ENCODE peak calls at places on chromosomes 1 and 21, in nine cellular contexts. One of them, this sample, is unnamed. For H3K27me3, the result is how much of the 10 kb centered on the place peaks cover.

GRCh38 chr1:234475166-234475793 is 3.7 kb downstream of the TARBP1 start:
- DNase-seq in GM06990: no peak
- DNase-seq in spleen: no peak
- DNase-seq in H7: peak
- DNase-seq in neural progenitor cell: no peak
- DNase-seq in foreskin keratinocyte: no peak
- DNase-seq in heart right ventricle: no peak
- DNase-seq in endothelial cell of umbilical vein: no peak
- DNase-seq in fibroblast of lung: no peak
- DNase-seq in this sample: no peak

GRCh38 chr1:188988589-188988988 is 1489.1 kb downstream of the BRINP3 start:
- DNase-seq in GM06990: no peak
- DNase-seq in spleen: no peak
- DNase-seq in H7: no peak
- DNase-seq in neural progenitor cell: no peak
- DNase-seq in foreskin keratinocyte: no peak
- DNase-seq in heart right ventricle: no peak
- DNase-seq in endothelial cell of umbilical vein: no peak
- DNase-seq in fibroblast of lung: no peak
- DNase-seq in this sample: no peak

GRCh38 chr1:21391497-21391896 is 48.4 kb upstream of the NBPF3 start:
- DNase-seq in GM06990: no peak
- DNase-seq in spleen: no peak
- DNase-seq in H7: no peak
- DNase-seq in neural progenitor cell: no peak
- DNase-seq in foreskin keratinocyte: no peak
- DNase-seq in heart right ventricle: no peak
- DNase-seq in endothelial cell of umbilical vein: no peak
- DNase-seq in fibroblast of lung: no peak
- DNase-seq in this sample: no peak

GRCh38 chr1:202009326-202010031 is 908 bp upstream of the ELF3 start:
- DNase-seq in GM06990: peak
- DNase-seq in spleen: peak
- DNase-seq in H7: peak
- DNase-seq in neural progenitor cell: peak
- DNase-seq in foreskin keratinocyte: no peak
- DNase-seq in heart right ventricle: peak
- DNase-seq in endothelial cell of umbilical vein: peak
- DNase-seq in fibroblast of lung: peak
- DNase-seq in this sample: peak

GRCh38 chr1:63674238-63674864 is 81.1 kb downstream of the PGM1 start:
- DNase-seq in GM06990: no peak
- DNase-seq in spleen: no peak
- DNase-seq in H7: peak
- DNase-seq in neural progenitor cell: peak
- DNase-seq in foreskin keratinocyte: peak
- DNase-seq in heart right ventricle: peak
- DNase-seq in endothelial cell of umbilical vein: peak
- DNase-seq in fibroblast of lung: peak
- DNase-seq in this sample: no peak

GRCh38 chr21:17370750-17371325 is 142.0 kb upstream of the CXADR start:
- DNase-seq in GM06990: no peak
- DNase-seq in spleen: no peak
- DNase-seq in H7: no peak
- DNase-seq in neural progenitor cell: no peak
- DNase-seq in foreskin keratinocyte: no peak
- DNase-seq in heart right ventricle: no peak
- DNase-seq in endothelial cell of umbilical vein: no peak
- DNase-seq in fibroblast of lung: no peak
- DNase-seq in this sample: no peak

GRCh38 chr1:16393255-16394177 is 26.5 kb downstream of the SZRD1 start:
- DNase-seq in GM06990: no peak
- DNase-seq in spleen: no peak
- DNase-seq in H7: peak
- DNase-seq in neural progenitor cell: no peak
- DNase-seq in foreskin keratinocyte: no peak
- DNase-seq in heart right ventricle: peak
- DNase-seq in endothelial cell of umbilical vein: no peak
- DNase-seq in fibroblast of lung: no peak
- DNase-seq in this sample: no peak

GRCh38 chr1:195745170-195746009 is 862.9 kb downstream of the KCNT2 start:
- DNase-seq in GM06990: no peak
- DNase-seq in spleen: no peak
- DNase-seq in H7: no peak
- DNase-seq in neural progenitor cell: no peak
- DNase-seq in foreskin keratinocyte: peak
- DNase-seq in heart right ventricle: no peak
- DNase-seq in endothelial cell of umbilical vein: no peak
- DNase-seq in fibroblast of lung: peak
- DNase-seq in this sample: no peak

GRCh38 chr1:109671067-109671466 is 3.2 kb downstream of the GSTM2 start:
- DNase-seq in GM06990: no peak
- DNase-seq in spleen: no peak
- DNase-seq in H7: peak
- DNase-seq in neural progenitor cell: no peak
- DNase-seq in foreskin keratinocyte: no peak
- DNase-seq in heart right ventricle: no peak
- DNase-seq in endothelial cell of umbilical vein: peak
- DNase-seq in fibroblast of lung: no peak
- DNase-seq in this sample: no peak

GRCh38 chr1:203177471-203178039 is 1.9 kb upstream of the MYBPH start:
- DNase-seq in GM06990: no peak
- DNase-seq in spleen: peak
- DNase-seq in H7: peak
- DNase-seq in neural progenitor cell: peak
- DNase-seq in foreskin keratinocyte: no peak
- DNase-seq in heart right ventricle: no peak
- DNase-seq in endothelial cell of umbilical vein: no peak
- DNase-seq in fibroblast of lung: no peak
- DNase-seq in this sample: no peak

GRCh38 chr1:41578712-41579335 is 94.3 kb upstream of the EDN2 start:
- DNase-seq in GM06990: no peak
- DNase-seq in spleen: no peak
- DNase-seq in H7: peak
- DNase-seq in neural progenitor cell: peak
- DNase-seq in foreskin keratinocyte: no peak
- DNase-seq in heart right ventricle: no peak
- DNase-seq in endothelial cell of umbilical vein: peak
- DNase-seq in fibroblast of lung: peak
- DNase-seq in this sample: no peak

GRCh38 chr1:8165595-8166360 is 139.7 kb upstream of the ERRFI1 start:
- DNase-seq in GM06990: no peak
- DNase-seq in spleen: no peak
- DNase-seq in H7: no peak
- DNase-seq in neural progenitor cell: no peak
- DNase-seq in foreskin keratinocyte: no peak
- DNase-seq in heart right ventricle: no peak
- DNase-seq in endothelial cell of umbilical vein: no peak
- DNase-seq in fibroblast of lung: no peak
- DNase-seq in this sample: peak

GRCh38 chr1:14672030-14672429 is 73.5 kb downstream of the KAZN start:
- DNase-seq in GM06990: peak
- DNase-seq in spleen: no peak
- DNase-seq in H7: no peak
- DNase-seq in neural progenitor cell: no peak
- DNase-seq in foreskin keratinocyte: no peak
- DNase-seq in heart right ventricle: no peak
- DNase-seq in endothelial cell of umbilical vein: no peak
- DNase-seq in fibroblast of lung: no peak
- DNase-seq in this sample: no peak

GRCh38 chr1:192087334-192087733 is 70.9 kb upstream of the RGS18 start:
- DNase-seq in GM06990: no peak
- DNase-seq in spleen: no peak
- DNase-seq in H7: no peak
- DNase-seq in neural progenitor cell: no peak
- DNase-seq in foreskin keratinocyte: no peak
- DNase-seq in heart right ventricle: no peak
- DNase-seq in endothelial cell of umbilical vein: no peak
- DNase-seq in fibroblast of lung: no peak
- DNase-seq in this sample: no peak

GRCh38 chr1:165543651-165544452 is at the start of gene LRRC52:
- DNase-seq in GM06990: no peak
- DNase-seq in spleen: no peak
- DNase-seq in H7: peak
- DNase-seq in neural progenitor cell: peak
- DNase-seq in foreskin keratinocyte: no peak
- DNase-seq in heart right ventricle: peak
- DNase-seq in endothelial cell of umbilical vein: no peak
- DNase-seq in fibroblast of lung: no peak
- DNase-seq in this sample: no peak

GRCh38 chr1:153384996-153385580 is 5.8 kb downstream of the S100A8 start:
- DNase-seq in GM06990: no peak
- DNase-seq in spleen: peak
- DNase-seq in H7: no peak
- DNase-seq in neural progenitor cell: no peak
- DNase-seq in foreskin keratinocyte: peak
- DNase-seq in heart right ventricle: no peak
- DNase-seq in endothelial cell of umbilical vein: no peak
- DNase-seq in fibroblast of lung: no peak
- DNase-seq in this sample: no peak
- H3K27me3 ChIP-seq in GM06990: under half
- H3K27me3 ChIP-seq in spleen: under half
- H3K27me3 ChIP-seq in H7: under half
- H3K27me3 ChIP-seq in neural progenitor cell: under half
- H3K27me3 ChIP-seq in foreskin keratinocyte: under half
- H3K27me3 ChIP-seq in heart right ventricle: under half
- H3K27me3 ChIP-seq in endothelial cell of umbilical vein: under half
- H3K27me3 ChIP-seq in fibroblast of lung: under half
- H3K27me3 ChIP-seq in this sample: under half

DNA sequence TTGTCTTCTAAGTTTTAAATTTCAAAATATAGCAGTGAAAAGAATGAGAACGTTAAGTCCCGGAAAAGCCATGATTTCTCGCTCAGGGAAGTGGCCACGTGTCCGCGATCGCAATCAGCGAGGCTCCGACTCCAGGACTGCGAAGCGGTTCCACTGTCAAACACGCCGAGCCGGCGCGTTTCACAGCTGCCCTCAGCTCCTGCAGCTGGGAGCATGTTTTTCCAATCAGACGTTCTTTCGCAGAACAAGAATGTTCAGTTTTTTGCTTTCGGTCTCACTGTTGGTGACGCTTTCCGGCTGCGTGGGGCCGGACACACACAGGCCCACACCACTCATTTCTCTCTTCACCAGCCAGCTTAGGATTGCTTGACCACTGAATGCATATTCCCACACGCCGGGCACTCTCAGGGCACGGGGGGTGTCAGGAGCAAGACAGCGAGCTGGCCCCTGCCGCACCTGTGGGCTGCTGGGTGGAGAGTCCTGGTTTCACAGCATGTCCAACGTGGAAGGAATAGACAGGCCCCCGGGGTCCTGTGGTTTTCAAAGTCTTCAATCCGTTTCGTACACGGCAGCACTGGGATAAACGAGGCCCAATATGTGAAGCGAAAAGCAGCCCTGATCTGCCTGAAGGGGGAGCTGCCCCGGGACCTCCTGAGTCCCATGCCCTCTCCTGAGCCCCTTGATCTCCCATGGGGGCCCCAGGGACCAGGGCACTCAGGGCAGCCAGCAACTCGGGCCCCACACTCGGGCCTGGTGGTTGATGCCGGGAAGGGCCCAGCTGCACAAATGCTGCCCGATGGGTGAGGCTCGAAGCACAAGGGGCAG is 47.3 kb upstream of the COL18A1 start:
- DNase-seq in GM06990: no peak
- DNase-seq in spleen: no peak
- DNase-seq in H7: peak
- DNase-seq in neural progenitor cell: peak
- DNase-seq in foreskin keratinocyte: no peak
- DNase-seq in heart right ventricle: peak
- DNase-seq in endothelial cell of umbilical vein: no peak
- DNase-seq in fibroblast of lung: peak
- DNase-seq in this sample: no peak
- H3K27me3 ChIP-seq in GM06990: under half
- H3K27me3 ChIP-seq in spleen: under half
- H3K27me3 ChIP-seq in H7: under half
- H3K27me3 ChIP-seq in neural progenitor cell: under half
- H3K27me3 ChIP-seq in foreskin keratinocyte: under half
- H3K27me3 ChIP-seq in heart right ventricle: under half
- H3K27me3 ChIP-seq in endothelial cell of umbilical vein: under half
- H3K27me3 ChIP-seq in fibroblast of lung: under half
- H3K27me3 ChIP-seq in this sample: under half

GRCh38 chr1:118978914-118979701 is 9.0 kb downstream of the TBX15 start:
- DNase-seq in GM06990: no peak
- DNase-seq in spleen: no peak
- DNase-seq in H7: peak
- DNase-seq in neural progenitor cell: peak
- DNase-seq in foreskin keratinocyte: no peak
- DNase-seq in heart right ventricle: no peak
- DNase-seq in endothelial cell of umbilical vein: no peak
- DNase-seq in fibroblast of lung: no peak
- DNase-seq in this sample: no peak
- H3K27me3 ChIP-seq in GM06990: under half
- H3K27me3 ChIP-seq in spleen: half or more
- H3K27me3 ChIP-seq in H7: half or more
- H3K27me3 ChIP-seq in neural progenitor cell: half or more
- H3K27me3 ChIP-seq in foreskin keratinocyte: half or more
- H3K27me3 ChIP-seq in heart right ventricle: half or more
- H3K27me3 ChIP-seq in endothelial cell of umbilical vein: half or more
- H3K27me3 ChIP-seq in fibroblast of lung: under half
- H3K27me3 ChIP-seq in this sample: under half

GRCh38 chr1:157952601-157953000 is 40.8 kb upstream of the KIRREL1 start:
- DNase-seq in GM06990: no peak
- DNase-seq in spleen: no peak
- DNase-seq in H7: no peak
- DNase-seq in neural progenitor cell: no peak
- DNase-seq in foreskin keratinocyte: no peak
- DNase-seq in heart right ventricle: no peak
- DNase-seq in endothelial cell of umbilical vein: no peak
- DNase-seq in fibroblast of lung: no peak
- DNase-seq in this sample: no peak
- H3K27me3 ChIP-seq in GM06990: under half
- H3K27me3 ChIP-seq in spleen: under half
- H3K27me3 ChIP-seq in H7: under half
- H3K27me3 ChIP-seq in neural progenitor cell: under half
- H3K27me3 ChIP-seq in foreskin keratinocyte: under half
- H3K27me3 ChIP-seq in heart right ventricle: under half
- H3K27me3 ChIP-seq in endothelial cell of umbilical vein: under half
- H3K27me3 ChIP-seq in fibroblast of lung: under half
- H3K27me3 ChIP-seq in this sample: under half

This sample was measured in CD4-positive, CD25-positive, alpha-beta regulatory T cell.